ENCODE peak calls at places on chromosomes 13 and 19, in seven cellular contexts. H is GM12878, N is A549, G is H1, A is K562, O is IMR-90, Q is HepG2. J is an unnamed sample.

GRCh38 chr19:13935765-13936486 is 2.3 kb downstream of the PODNL1 start:
- DNase-seq in H (no peak), N (no peak), G (no peak), A (peak; percentile 64), O (no peak), Q (no peak), J (no peak)

GRCh38 chr19:1232652-1233360 is 5.0 kb downstream of the CBARP start:
- DNase-seq in H (no peak), N (no peak), G (no peak), A (no peak), O (peak; percentile 72), Q (no peak), J (no peak)

GRCh38 chr13:102846261-102847015 is 606 bp downstream of the ERCC5 start:
- DNase-seq in H (no peak), N (peak; percentile 5), G (no peak), A (no peak), O (peak; percentile 30), Q (peak; percentile 21), J (peak; percentile 8)

GRCh38 chr19:43956827-43957226 is 5.8 kb downstream of the ZNF221 start:
- DNase-seq in H (no peak), N (no peak), G (no peak), A (no peak), O (no peak), Q (no peak), J (no peak)

GRCh38 chr13:36432106-36432544 is at the start of gene CCNA1:
- DNase-seq in H (no peak), N (no peak), G (peak; percentile 69), A (peak; percentile 37), O (no peak), Q (no peak), J (no peak)

GRCh38 chr13:21060063-21060826 is 1.1 kb downstream of the LATS2 start:
- DNase-seq in H (no peak), N (no peak), G (no peak), A (no peak), O (peak; percentile 51), Q (no peak), J (no peak)

GRCh38 chr13:85236431-85236830 is 562.8 kb downstream of the SLITRK6 start:
- DNase-seq in H (no peak), N (no peak), G (no peak), A (no peak), O (peak; percentile 54), Q (no peak), J (no peak)

GRCh38 chr13:60267498-60268202 is 103.9 kb upstream of the DIAPH3 start:
- DNase-seq in H (no peak), N (no peak), G (no peak), A (no peak), O (no peak), Q (no peak), J (no peak)

GRCh38 chr13:38763446-38764381 is 76.8 kb downstream of the FREM2 start:
- DNase-seq in H (no peak), N (peak; percentile 1), G (peak; percentile 19), A (no peak), O (peak; percentile 33), Q (peak; percentile 16), J (no peak)

GRCh38 chr13:51370116-51370515 is 30.6 kb downstream of the SERPINE3 start:
- DNase-seq in H (no peak), N (no peak), G (no peak), A (no peak), O (peak; percentile 41), Q (no peak), J (no peak)

GRCh38 chr19:10111405-10111811 is at the start of gene P2RY11:
- DNase-seq in H (peak; percentile 75), N (no peak), G (no peak), A (peak; percentile 11), O (no peak), Q (no peak), J (no peak)

GRCh38 chr19:15154002-15154612 is 46.7 kb downstream of the NOTCH3 start:
- DNase-seq in H (no peak), N (peak; percentile 36), G (no peak), A (peak; percentile 71), O (peak; percentile 53), Q (peak; percentile 49), J (peak; percentile 37)

GRCh38 chr13:113882266-113882627 is 18.4 kb upstream of the GAS6 start:
- DNase-seq in H (no peak), N (no peak), G (no peak), A (no peak), O (no peak), Q (no peak), J (no peak)

GRCh38 chr13:97911311-97912138 is 42.0 kb upstream of the IPO5 start:
- DNase-seq in H (no peak), N (peak; percentile 17), G (no peak), A (peak; percentile 13), O (peak; percentile 32), Q (peak; percentile 19), J (peak; percentile 21)

GRCh38 chr19:54561840-54562239 is 11.8 kb upstream of the LILRA2 start:
- DNase-seq in H (no peak), N (no peak), G (no peak), A (no peak), O (no peak), Q (no peak), J (no peak)

DNA sequence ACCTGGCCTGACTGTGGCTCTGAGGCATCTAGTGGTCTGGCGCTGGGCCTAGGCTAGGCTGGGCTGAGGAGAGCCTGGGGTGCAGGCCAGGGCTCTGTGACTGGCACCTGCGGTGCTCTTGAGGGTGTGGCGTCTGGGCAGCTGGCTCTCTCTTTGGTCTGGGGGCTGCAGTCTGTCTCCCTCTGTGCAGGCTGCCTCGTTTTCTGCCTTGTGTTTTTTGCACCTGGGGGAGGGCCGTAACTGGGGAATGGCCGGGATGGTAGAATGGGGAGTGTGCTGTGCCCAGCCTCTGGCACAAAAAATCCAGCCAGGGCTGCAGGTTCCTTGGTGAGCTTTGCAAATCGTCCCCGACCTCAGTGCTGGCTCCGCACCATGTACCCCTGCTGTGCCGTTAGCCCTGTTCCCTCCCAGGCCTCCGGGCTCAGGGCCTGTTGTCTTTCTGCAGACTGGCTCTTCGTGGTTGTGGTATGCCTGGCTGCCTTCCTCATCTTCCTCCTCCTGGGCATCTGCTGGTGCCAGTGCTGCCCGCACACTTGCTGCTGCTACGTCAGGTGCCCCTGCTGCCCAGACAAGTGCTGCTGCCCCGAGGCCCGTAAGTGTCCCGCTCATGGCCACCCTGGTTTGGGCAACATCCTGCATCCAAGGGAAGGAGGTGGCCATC is 6.5 kb upstream of the USF2 start:
- DNase-seq in H (no peak), N (no peak), G (no peak), A (no peak), O (no peak), Q (no peak), J (no peak)
- TF ChIP-seq CEBPB in H (no peak), N (no peak), G (no peak), A (no peak), O (no peak), Q (no peak), J (no peak)

DNA sequence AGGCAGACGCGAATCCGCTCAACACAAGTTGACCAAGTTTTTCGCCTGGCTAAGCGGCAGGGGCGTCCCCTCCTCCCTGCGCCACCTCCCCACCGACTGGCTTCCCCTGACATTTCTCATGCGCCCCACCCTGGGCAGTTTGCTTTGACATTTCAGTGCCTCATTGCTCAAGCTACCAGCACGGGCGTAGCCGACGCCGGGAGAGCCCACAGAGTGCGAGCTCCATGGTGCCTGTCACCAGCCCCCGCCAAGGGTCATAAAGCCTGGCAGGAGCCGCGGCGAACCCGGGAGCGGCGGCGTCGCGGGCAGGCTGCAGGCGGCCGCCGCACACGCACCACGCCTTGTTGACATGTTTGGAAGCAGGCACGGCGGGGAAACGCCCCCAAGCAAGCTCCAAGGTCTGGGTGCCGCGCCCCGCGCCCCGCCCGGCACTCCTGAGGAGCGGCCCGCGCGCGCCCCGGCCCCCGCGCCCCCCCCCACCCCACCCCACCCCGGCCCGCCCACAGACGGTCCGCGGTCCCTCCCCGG is 640 bp downstream of the FBXL3 start:
- DNase-seq in H (peak; percentile 42), N (peak; percentile 15), G (no peak), A (peak; percentile 79), O (peak; percentile 37), Q (peak; percentile 63), J (peak; percentile 21)
- TF ChIP-seq RAD21 in H (no peak), N (no peak), G (no peak), A (no peak), O (no peak), Q (no peak), J (no peak)

GRCh38 chr13:29702912-29703351 is 107.4 kb upstream of the SLC7A1 start:
- DNase-seq in H (no peak), N (no peak), G (peak; percentile 27), A (no peak), O (peak; percentile 69), Q (no peak), J (no peak)

GRCh38 chr13:29707876-29708543 is 112.5 kb upstream of the SLC7A1 start:
- DNase-seq in H (no peak), N (peak; percentile 6), G (peak; percentile 59), A (peak; percentile 50), O (peak; percentile 41), Q (peak; percentile 44), J (peak; percentile 21)

GRCh38 chr13:29706923-29707322 is 111.4 kb upstream of the SLC7A1 start:
- DNase-seq in H (no peak), N (no peak), G (no peak), A (no peak), O (no peak), Q (no peak), J (no peak)

GRCh38 chr13:29703421-29703820 is 107.9 kb upstream of the SLC7A1 start:
- DNase-seq in H (no peak), N (no peak), G (no peak), A (no peak), O (no peak), Q (no peak), J (no peak)

DNA sequence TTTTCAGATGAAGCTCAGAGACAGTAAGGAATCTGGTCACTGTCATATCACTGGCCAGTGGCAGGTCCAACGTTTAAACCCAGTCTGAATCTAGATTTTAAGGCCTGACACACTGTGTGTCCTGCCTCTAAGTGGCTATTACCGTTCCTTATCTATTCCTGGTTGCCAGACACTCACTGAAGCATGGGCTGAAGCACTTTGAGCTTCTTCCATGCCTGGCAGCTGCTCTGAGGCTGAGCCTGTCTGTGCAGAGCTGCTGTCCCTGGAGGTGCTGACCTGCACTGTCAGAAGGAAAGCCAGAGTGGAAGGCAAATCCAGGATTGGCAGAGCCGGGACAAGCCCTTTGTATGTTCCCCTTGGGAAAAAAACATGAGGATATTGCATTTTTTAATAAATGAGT is 109.2 kb upstream of the SLC7A1 start:
- DNase-seq in H (no peak), N (no peak), G (no peak), A (no peak), O (no peak), Q (no peak), J (no peak)
- TF ChIP-seq CEBPB in H (no peak), N (no peak), G (no peak), A (no peak), O (no peak), Q (no peak), J (no peak)

GRCh38 chr19:33375156-33375744 is 1.7 kb downstream of the CEBPG start:
- DNase-seq in H (no peak), N (no peak), G (no peak), A (no peak), O (no peak), Q (no peak), J (no peak)

GRCh38 chr19:33375760-33376159 is 2.3 kb downstream of the CEBPG start:
- DNase-seq in H (no peak), N (no peak), G (no peak), A (no peak), O (peak; percentile 51), Q (peak; percentile 46), J (no peak)

GRCh38 chr19:33374406-33374703 is 846 bp downstream of the CEBPG start:
- DNase-seq in H (no peak), N (no peak), G (no peak), A (no peak), O (peak; percentile 27), Q (no peak), J (no peak)

GRCh38 chr19:33376423-33376822 is 2.9 kb downstream of the CEBPG start:
- DNase-seq in H (no peak), N (peak; percentile 81), G (no peak), A (no peak), O (peak; percentile 87), Q (peak; percentile 45), J (peak; percentile 46)

GRCh38 chr19:33373701-33374405 is at the start of gene CEBPG:
- DNase-seq in H (no peak), N (peak; percentile 93), G (no peak), A (peak; percentile 83), O (peak; percentile 64), Q (no peak), J (no peak)
- TF ChIP-seq RAD21 in H (no peak), N (no peak), G (no peak), A (no peak), O (no peak), Q (peak; percentile 67), J (no peak)